ENCODE peak calls at places on chromosomes 5 and 9, in four cellular contexts. U is GM13976, Q is astrocyte of the spinal cord, N is heart left ventricle. A is an unnamed sample.

GRCh38 chr5:140136624-140137023 is 10.9 kb downstream of the IGIP start:
- DNase-seq in Q (no peak), U (no peak), N (no peak), A (no peak)

GRCh38 chr5:158644301-158644700 is 455.4 kb downstream of the EBF1 start:
- DNase-seq in N (no peak), Q (no peak), U (no peak), A (no peak)

GRCh38 chr5:135215617-135215995 is 181.6 kb upstream of the PITX1 start:
- DNase-seq in U (no peak), Q (no peak), N (no peak), A (no peak)

GRCh38 chr5:89471556-89471955 is 588.6 kb upstream of the MEF2C start:
- DNase-seq in N (no peak), U (no peak), Q (peak), A (no peak)

GRCh38 chr5:116394186-116394867 is 180.3 kb downstream of the SEMA6A start:
- DNase-seq in U (no peak), N (no peak), Q (no peak), A (no peak)

GRCh38 chr9:23321049-23321448 is 505.0 kb downstream of the ELAVL2 start:
- DNase-seq in N (no peak), U (no peak), Q (no peak), A (no peak)

GRCh38 chr5:142872795-142873194 is 102.6 kb downstream of the ARHGAP26 start:
- DNase-seq in Q (peak), N (no peak), U (no peak), A (no peak)

GRCh38 chr9:87087197-87087596 is 139.9 kb upstream of the GAS1 start:
- DNase-seq in Q (no peak), N (no peak), U (no peak), A (no peak)

GRCh38 chr5:75021229-75021628 is 31.1 kb downstream of the GCNT4 start:
- DNase-seq in Q (no peak), U (no peak), N (no peak), A (no peak)

GRCh38 chr5:139277171-139277570 is 16.4 kb upstream of the MATR3 start:
- DNase-seq in U (no peak), Q (no peak), N (no peak), A (no peak)

GRCh38 chr5:126753227-126753626 is 23.7 kb upstream of the LMNB1 start:
- DNase-seq in Q (no peak), N (no peak), U (no peak), A (no peak)

GRCh38 chr5:31463341-31463740 is 68.6 kb downstream of the DROSHA start:
- DNase-seq in U (no peak), N (no peak), Q (no peak), A (no peak)

GRCh38 chr5:170752257-170753215 is 31.0 kb upstream of the GABRP start:
- DNase-seq in Q (no peak), U (no peak), N (peak), A (no peak)

GRCh38 chr5:177427211-177427822 is 841 bp downstream of the GRK6 start:
- DNase-seq in U (no peak), N (no peak), Q (no peak), A (no peak)

GRCh38 chr9:135898634-135899407 is 8.5 kb downstream of the CAMSAP1 start:
- DNase-seq in Q (peak), N (no peak), U (no peak), A (no peak)

GRCh38 chr5:58245479-58245845 is 214.4 kb downstream of the PLK2 start:
- DNase-seq in U (no peak), Q (no peak), N (no peak), A (no peak)

GRCh38 chr5:102130890-102131289 is 165.2 kb downstream of the SLCO4C1 start:
- DNase-seq in N (no peak), U (no peak), Q (no peak), A (no peak)

GRCh38 chr5:672329-673139 is 20.6 kb downstream of the TPPP start:
- DNase-seq in N (peak), U (no peak), Q (peak), A (peak)

GRCh38 chr5:35442916-35443639 is 174.6 kb upstream of the SPEF2 start:
- DNase-seq in N (no peak), U (no peak), Q (no peak), A (no peak)

GRCh38 chr9:132946624-132947295 is 2.3 kb upstream of the TSC1 start:
- DNase-seq in N (no peak), Q (peak), U (no peak), A (peak)

GRCh38 chr9:117092582-117092981 is 322.3 kb downstream of the ASTN2 start:
- DNase-seq in U (no peak), Q (peak), N (no peak), A (no peak)

GRCh38 chr9:87529666-87530065 is 32.0 kb downstream of the DAPK1 start:
- DNase-seq in U (no peak), Q (no peak), N (no peak), A (no peak)

GRCh38 chr5:39394946-39395345 is 29.8 kb downstream of the DAB2 start:
- DNase-seq in Q (peak), N (no peak), U (no peak), A (no peak)

GRCh38 chr9:106127771-106128170 is 433.4 kb downstream of the TMEM38B start:
- DNase-seq in U (no peak), N (no peak), Q (peak), A (no peak)

GRCh38 chr5:68424799-68425537 is 209.4 kb downstream of the PIK3R1 start:
- DNase-seq in Q (peak), U (peak), N (no peak), A (no peak)

GRCh38 chr5:120934003-120934402 is 469.9 kb downstream of the PRR16 start:
- DNase-seq in N (no peak), U (no peak), Q (no peak), A (no peak)

GRCh38 chr9:6484210-6484609 is 71.2 kb downstream of the UHRF2 start:
- DNase-seq in N (no peak), U (no peak), Q (no peak), A (no peak)

GRCh38 chr9:95750725-95751644 is 124.5 kb upstream of the ERCC6L2 start:
- DNase-seq in U (no peak), Q (no peak), N (no peak), A (no peak)

DNA sequence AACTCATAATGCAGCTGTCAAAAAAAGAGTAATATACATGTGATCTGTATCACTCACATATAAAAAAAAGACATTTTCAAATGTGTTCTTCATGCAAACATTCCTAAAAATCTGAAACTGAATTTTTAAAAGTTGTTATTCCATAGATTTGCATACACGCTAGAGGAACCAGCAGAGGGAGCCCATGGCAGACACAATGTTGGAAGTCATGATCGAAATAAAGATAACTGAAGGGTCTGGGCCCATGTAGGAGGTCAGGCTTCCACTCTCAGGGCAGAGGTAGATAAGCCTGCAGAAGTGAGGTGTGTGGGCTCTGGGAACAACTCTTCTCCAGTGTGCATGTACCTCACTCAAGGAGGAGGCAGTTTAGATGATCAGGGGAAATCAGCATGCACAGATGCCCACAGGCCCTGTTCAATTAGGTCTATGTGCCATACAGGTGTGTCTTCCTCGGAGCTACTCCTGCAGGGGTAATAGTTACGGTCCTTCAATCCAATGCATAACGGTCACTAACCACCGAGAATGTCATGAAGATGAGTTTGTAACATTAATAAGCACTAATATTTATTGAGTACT is 208.6 kb downstream of the EPB41L4A start:
- DNase-seq in Q (peak), N (peak), U (no peak), A (peak)
- TF ChIP-seq CTCF in Q (peak), N (peak), U (no peak), A (peak)

DNA sequence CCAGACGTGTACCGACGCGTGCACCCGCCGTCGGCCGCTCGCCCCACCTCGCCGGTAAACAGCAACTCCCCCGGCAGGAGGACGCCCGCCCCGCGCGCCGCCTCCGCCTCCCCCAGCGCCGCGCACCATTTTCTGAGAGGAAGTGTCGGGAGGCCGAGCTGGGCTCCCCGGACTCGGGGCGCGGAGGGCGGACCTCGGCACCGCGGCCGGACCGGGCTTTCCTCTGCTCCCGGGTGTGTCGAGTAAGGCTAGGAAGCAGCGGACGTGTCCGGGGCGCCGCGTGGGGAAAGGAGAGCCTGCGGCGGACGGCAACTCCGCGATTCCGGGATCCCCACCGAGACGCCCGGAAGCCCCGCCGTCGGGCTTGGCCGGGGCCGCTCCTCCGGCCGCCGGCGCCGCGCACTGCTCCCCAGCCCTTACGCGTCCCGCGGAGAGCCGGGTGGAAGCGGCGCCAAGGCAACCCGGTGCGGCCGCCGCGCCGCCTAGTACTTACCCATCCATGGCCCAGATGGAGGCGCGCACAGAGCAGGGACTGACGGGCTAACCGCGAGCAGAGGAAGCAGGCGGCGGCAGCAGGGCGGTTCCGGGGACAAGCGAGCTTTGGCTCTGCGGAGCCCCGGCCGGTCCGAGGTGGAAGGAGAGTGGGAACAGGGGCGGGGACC is at the start of gene PTBP3:
- DNase-seq in U (peak), N (peak), Q (peak), A (peak)
- TF ChIP-seq CTCF in U (no peak), N (no peak), Q (no peak), A (no peak)

GRCh38 chr9:4020038-4020746 is 279.7 kb downstream of the GLIS3 start:
- DNase-seq in N (no peak), Q (peak), U (no peak), A (no peak)
- TF ChIP-seq CTCF in N (no peak), Q (peak), U (no peak), A (no peak)

DNA sequence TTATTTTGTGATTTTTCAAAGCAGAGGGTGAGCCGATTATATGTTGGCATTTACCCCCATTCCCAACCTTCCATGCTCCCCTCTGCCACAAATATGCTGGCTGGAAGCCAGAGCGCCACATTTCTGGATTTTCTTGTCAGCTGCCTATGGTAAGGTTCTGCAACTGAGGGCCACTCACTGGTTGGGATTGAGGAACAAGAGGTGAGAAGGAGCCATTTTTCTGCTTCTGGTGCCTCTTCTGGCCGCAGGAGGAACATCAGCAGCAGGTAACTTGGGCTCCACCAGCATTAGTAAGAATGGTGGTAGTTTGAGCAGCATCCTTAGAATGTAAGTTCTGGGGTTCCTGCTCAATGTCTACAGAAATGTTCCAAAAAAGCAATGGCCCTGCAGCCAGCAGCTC is 159.5 kb upstream of the MAST4 start:
- DNase-seq in Q (no peak), N (peak), U (no peak), A (no peak)
- TF ChIP-seq CTCF in Q (peak), N (no peak), U (peak), A (no peak)

GRCh38 chr9:129794549-129794948 is 8.4 kb upstream of the TOR1B start:
- DNase-seq in U (no peak), N (no peak), Q (no peak), A (no peak)

GRCh38 chr9:129798973-129799372 is 4.0 kb upstream of the TOR1B start:
- DNase-seq in Q (no peak), N (no peak), U (no peak), A (no peak)

GRCh38 chr9:129801504-129801903 is 1.5 kb upstream of the TOR1B start:
- DNase-seq in N (no peak), U (no peak), Q (no peak), A (no peak)

GRCh38 chr9:129796029-129796910 is 6.7 kb upstream of the TOR1B start:
- DNase-seq in N (no peak), Q (no peak), U (no peak), A (no peak)
- TF ChIP-seq CTCF in N (no peak), Q (no peak), U (no peak), A (no peak)

GRCh38 chr9:91948061-91948422 is 2.0 kb downstream of the ROR2 start:
- DNase-seq in Q (no peak), N (no peak), U (no peak), A (peak)

GRCh38 chr9:91949293-91949945 is 609 bp downstream of the ROR2 start:
- DNase-seq in Q (no peak), U (no peak), N (no peak), A (peak)

GRCh38 chr9:91951944-91952520 is 2.0 kb upstream of the ROR2 start:
- DNase-seq in U (no peak), Q (no peak), N (no peak), A (no peak)

GRCh38 chr9:91948423-91949292 is 1.4 kb downstream of the ROR2 start:
- DNase-seq in N (no peak), Q (no peak), U (peak), A (peak)

DNA sequence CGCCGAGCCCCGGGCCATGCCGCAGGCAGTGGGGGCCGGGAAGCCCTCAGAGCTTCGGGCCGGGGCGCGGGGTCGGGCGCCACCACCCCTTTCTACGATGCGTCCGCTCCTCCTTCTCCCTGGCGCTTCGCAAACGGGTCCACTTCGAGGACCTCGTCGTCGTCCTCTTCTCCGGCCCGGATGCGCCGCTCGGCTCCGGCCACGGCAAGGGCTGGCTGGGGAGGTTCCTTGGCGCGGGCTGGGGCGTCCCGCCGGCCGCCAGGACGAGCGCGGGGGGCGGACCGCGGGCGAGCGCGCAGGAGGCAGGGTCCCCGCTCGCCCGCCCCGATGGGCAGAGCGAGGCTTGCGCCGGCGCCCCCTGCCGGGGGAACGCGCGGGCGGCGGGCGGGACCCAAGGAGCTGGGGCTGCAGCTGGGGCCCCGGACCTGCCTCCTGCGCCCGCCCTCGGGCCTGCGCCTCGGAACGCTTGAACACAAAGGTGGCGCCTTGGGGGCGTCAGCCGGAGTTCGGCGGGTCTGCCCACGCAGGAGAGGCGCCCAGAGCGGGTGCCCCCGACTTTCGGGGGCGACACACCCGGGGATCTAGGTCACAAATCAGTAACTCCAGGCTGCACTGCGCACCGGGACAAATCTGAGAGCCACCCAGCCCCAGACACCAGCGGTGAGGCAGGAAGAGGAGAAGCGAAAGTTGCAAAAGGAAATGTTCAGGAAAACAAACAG is at the start of gene ROR2:
- DNase-seq in Q (peak), N (peak), U (peak), A (peak)
- TF ChIP-seq CTCF in Q (peak), N (peak), U (peak), A (peak)

GRCh38 chr5:171907731-171908343 is 98.6 kb downstream of the FBXW11 start:
- DNase-seq in U (peak), Q (peak), N (peak), A (peak)
- TF ChIP-seq CTCF in U (peak), Q (peak), N (peak), A (peak)

DNA sequence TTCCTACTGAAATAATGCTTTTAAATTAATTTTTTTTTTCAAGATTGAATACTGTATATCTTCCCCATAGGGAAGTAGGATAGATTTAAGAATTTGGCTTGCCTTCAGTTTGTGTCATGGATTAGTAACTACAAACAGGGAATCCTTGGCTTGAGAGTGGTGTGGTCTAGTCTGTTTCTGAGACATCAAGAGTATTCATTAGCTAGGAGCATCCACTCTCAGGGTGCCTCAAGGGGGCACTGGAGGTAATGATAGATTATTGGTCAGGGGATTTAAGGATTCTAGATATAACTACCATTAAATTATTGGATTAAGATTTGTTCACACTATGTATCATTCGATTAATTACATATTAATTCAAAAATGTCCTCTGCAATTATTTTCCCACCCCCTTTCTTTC is 91.8 kb upstream of the TXNDC8 start:
- DNase-seq in N (no peak), U (no peak), Q (no peak), A (no peak)
- TF ChIP-seq CTCF in N (no peak), U (no peak), Q (peak), A (no peak)

DNA sequence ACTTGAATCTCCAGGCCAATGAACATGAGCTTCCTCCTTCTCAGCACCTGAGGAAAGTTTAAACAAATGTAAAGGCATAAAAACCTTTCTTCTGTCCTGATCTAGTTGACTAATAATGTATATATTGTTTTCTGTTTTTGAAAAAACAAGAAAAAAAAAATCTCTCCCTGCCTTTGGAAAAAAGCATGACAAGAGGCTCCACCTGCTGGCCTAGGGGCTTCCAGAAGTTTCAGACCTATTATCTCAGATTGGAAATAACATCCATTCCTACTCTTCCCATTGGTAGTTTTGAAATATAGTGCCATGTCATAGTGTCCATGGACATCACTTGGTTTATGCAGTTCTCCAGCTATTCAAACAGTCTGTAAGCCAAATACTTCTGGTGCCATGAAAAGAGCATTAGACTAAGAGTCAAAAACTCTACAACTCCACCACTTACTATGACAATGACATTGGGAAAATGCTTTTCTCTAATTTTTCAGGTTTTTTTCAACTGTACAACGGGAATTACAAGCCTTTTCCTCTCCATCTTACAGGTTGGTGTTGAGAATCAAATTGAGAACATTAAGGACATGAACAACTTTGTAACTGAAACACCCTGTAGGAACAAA is 409.6 kb upstream of the MPDZ start:
- DNase-seq in N (no peak), Q (peak), U (no peak), A (no peak)
- TF ChIP-seq CTCF in N (peak), Q (peak), U (no peak), A (no peak)

GRCh38 chr5:154857534-154858250 is 735 bp upstream of the CNOT8 start:
- DNase-seq in Q (peak), N (peak), U (peak), A (peak)
- TF ChIP-seq CTCF in Q (peak), N (peak), U (no peak), A (no peak)